ENCODE peak calls at places on chromosomes 16 and 17, in five cellular contexts. C is kidney epithelial cell, I is cardiac muscle cell, M is endothelial cell, X is bronchial epithelial cell. L is an unnamed sample.

GRCh38 chr17:77863814-77864161 is 94.7 kb upstream of the TNRC6C start:
- DNase-seq in M (no peak), C (no peak), X (no peak), I (no peak), L (no peak)

GRCh38 chr16:59042296-59042695 is 308.2 kb upstream of the GOT2 start:
- DNase-seq in C (no peak), X (no peak), M (no peak), I (no peak), L (no peak)

GRCh38 chr17:64657610-64658125 is 4.4 kb downstream of the SMURF2 start:
- DNase-seq in I (no peak), M (no peak), X (no peak), C (no peak), L (no peak)

GRCh38 chr16:66335704-66336329 is 30.7 kb upstream of the CDH5 start:
- DNase-seq in M (no peak), I (peak), C (no peak), X (peak), L (no peak)

GRCh38 chr17:44981221-44981968 is 13.3 kb upstream of the C1QL1 start:
- DNase-seq in I (no peak), X (peak), C (peak), M (no peak), L (no peak)

GRCh38 chr17:81095608-81095888 is 60.6 kb downstream of the BAIAP2 start:
- DNase-seq in X (no peak), M (no peak), I (no peak), C (no peak), L (no peak)

GRCh38 chr17:58204796-58205195 is 12.3 kb downstream of the EPX start:
- DNase-seq in C (no peak), I (no peak), M (no peak), X (no peak), L (no peak)

GRCh38 chr17:57442914-57443571 is 186.7 kb downstream of the MSI2 start:
- DNase-seq in C (no peak), M (no peak), I (peak), X (peak), L (no peak)

GRCh38 chr16:51441331-51441730 is 290.3 kb upstream of the SALL1 start:
- DNase-seq in M (no peak), I (no peak), X (no peak), C (no peak), L (no peak)

GRCh38 chr16:57475711-57476339 is 10.5 kb downstream of the DOK4 start:
- DNase-seq in M (peak), X (no peak), C (no peak), I (peak), L (peak)

GRCh38 chr17:49763735-49764558 is at the start of gene FAM117A:
- DNase-seq in I (peak), C (peak), M (peak), X (peak), L (peak)

GRCh38 chr16:86298166-86299131 is 211.9 kb upstream of the FOXF1 start:
- DNase-seq in I (no peak), M (no peak), X (no peak), C (no peak), L (no peak)

GRCh38 chr16:79509221-79509631 is 91.3 kb downstream of the MAF start:
- DNase-seq in X (no peak), I (no peak), M (peak), C (no peak), L (peak)

GRCh38 chr17:6755281-6755680 is 565 bp upstream of the XAF1 start:
- DNase-seq in I (no peak), C (no peak), X (no peak), M (no peak), L (no peak)

GRCh38 chr16:12356622-12357365 is 380.3 kb downstream of the SNX29 start:
- DNase-seq in I (no peak), M (no peak), X (no peak), C (no peak), L (peak)

GRCh38 chr17:32357615-32358014 is 7.7 kb downstream of the ZNF207 start:
- DNase-seq in C (no peak), M (no peak), X (peak), I (no peak), L (no peak)

GRCh38 chr17:10447035-10447931 is 22.1 kb downstream of the MYH4 start:
- DNase-seq in M (no peak), C (no peak), X (no peak), I (no peak), L (no peak)

GRCh38 chr16:65480276-65480675 is 358.4 kb upstream of the CDH11 start:
- DNase-seq in I (no peak), X (no peak), M (no peak), C (no peak), L (no peak)

DNA sequence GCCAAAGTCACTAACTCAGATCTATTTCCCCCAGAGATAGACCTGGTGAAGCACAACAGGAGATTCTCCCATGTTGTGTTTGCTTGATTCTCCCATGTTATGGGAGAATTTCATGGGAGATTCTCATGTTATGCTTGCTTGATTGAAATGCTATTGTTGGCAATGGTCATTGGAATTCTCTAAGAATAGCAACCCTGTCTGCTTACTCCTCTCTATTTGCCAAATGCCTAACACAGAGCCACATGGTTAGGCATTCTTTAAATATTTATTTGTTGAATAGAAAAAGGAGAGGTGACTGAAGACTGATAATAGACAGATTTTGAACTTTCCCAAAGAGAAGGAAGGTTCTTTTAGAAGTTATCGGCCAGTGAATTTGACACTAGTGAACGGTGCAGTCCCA is 111.5 kb upstream of the MPHOSPH6 start:
- DNase-seq in X (no peak), I (no peak), M (no peak), C (no peak), L (no peak)
- TF ChIP-seq CTCF in X (no peak), I (no peak), M (no peak), C (no peak), L (no peak)

DNA sequence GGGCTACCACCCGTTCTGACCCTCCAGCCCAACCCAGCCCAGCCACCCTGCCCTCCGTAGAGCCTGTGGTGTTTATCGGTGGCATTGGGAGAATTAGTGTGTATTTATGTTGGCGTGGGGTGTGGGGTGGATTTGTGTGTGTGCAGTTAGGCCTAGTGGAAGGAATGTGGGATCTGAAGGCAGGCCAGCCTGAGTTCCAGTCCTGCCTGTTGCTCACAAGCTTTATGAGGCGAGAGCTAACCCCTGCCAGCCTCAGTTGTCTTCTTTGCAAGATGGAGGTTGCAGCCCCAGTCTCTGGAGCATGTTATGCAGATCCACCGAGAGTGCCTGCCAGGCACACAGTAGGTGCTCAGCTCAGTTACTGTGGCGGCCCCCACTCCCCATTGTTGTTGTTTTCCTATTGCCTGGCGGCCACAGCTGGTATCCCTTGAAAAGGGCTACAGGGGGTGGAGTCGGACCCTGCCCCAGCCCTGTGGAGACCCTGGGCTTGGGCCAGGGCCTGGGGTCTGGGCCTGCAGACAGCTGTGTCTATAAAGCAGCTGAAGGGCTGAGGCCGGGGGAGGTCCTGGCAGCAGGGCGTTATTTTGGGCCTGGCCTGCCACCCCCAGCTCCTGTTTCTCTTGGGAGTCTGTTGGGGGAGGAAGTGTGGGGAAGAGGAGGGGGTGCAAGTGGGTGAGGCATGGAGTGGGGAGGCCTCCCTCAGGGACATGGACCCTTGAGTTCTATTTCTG is 5.1 kb downstream of the ERBB2 start:
- DNase-seq in M (no peak), C (no peak), X (no peak), I (peak), L (peak)
- TF ChIP-seq CTCF in M (no peak), C (peak), X (peak), I (peak), L (no peak)

GRCh38 chr17:14300628-14301278 is at the start of gene HS3ST3B1:
- DNase-seq in C (peak), M (peak), X (peak), I (peak), L (peak)
- TF ChIP-seq CTCF in C (no peak), M (no peak), X (no peak), I (peak), L (no peak)

DNA sequence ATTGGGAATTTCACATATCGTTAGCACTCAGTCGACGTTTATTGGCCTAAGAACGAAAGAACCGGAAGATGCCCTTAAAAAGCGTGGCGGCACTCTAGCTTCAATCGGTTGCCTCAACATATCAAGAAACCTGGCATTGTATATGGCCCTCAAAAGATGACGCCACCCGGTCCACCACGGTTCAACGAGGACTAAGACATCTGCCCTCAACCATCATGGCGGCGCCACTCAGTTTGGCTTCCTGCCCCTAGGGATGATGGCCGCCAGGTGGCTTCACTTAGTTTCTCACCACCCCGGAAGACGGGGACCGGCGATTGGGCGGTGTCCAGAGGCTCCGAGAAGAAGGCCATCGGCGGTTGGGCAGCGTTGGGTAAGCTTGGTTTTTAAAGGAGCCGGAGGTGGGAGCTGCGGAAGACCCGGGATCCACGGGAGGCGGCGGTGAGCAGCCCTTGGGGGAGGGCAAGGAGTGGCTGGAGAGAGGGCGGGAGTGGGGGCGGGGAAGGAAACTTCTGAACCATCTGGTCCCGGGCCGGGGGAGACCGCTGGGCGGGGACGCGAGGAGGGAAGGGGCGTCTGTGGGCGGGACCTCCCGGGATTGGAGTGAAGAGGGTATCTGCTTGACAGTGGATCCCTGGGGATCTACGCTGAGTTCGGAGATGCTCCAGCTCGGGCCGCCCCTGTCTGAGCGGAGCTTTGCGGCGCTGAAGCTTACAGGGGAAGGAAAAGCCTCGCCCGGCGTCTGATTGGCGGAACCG is at the start of gene PRR14:
- DNase-seq in C (peak), I (peak), M (peak), X (peak), L (peak)
- TF ChIP-seq CTCF in C (peak), I (no peak), M (peak), X (peak), L (no peak)

L was measured in GM23338.